ENCODE peak calls at places on chromosomes 7 and 10, in six cellular contexts. L, P, N, B, T and J are unnamed samples.

GRCh38 chr10:61183971-61184370 is 240.0 kb upstream of the RHOBTB1 start:
- DNase-seq in L (no peak), P (no peak), B (no peak), T (no peak), N (no peak), J (no peak)

GRCh38 chr7:25389489-25390106 is 161.3 kb upstream of the NPVF start:
- DNase-seq in N (peak; percentile 21), T (peak; percentile 42), P (no peak), L (no peak), B (peak; percentile 44), J (no peak)

GRCh38 chr10:66639351-66639750 is 286.5 kb upstream of the LRRTM3 start:
- DNase-seq in T (peak; percentile 67), L (no peak), N (no peak), P (no peak), B (no peak), J (no peak)

GRCh38 chr10:72331575-72332422 is 22.9 kb downstream of the DNAJB12 start:
- DNase-seq in B (peak; percentile 86), N (peak; percentile 82), T (peak; percentile 31), L (peak; percentile 82), P (peak; percentile 93), J (peak; percentile 86)

GRCh38 chr7:28999421-28999820 is 41.3 kb upstream of the TRIL start:
- DNase-seq in P (no peak), N (no peak), L (no peak), T (no peak), B (no peak), J (no peak)

GRCh38 chr10:121188005-121188404 is 336.8 kb downstream of the WDR11 start:
- DNase-seq in L (no peak), T (no peak), N (no peak), B (no peak), P (no peak), J (no peak)

GRCh38 chr10:122413325-122413724 is 38.8 kb downstream of the PLEKHA1 start:
- DNase-seq in B (no peak), N (no peak), P (no peak), T (no peak), L (no peak), J (no peak)

GRCh38 chr10:120516426-120516825 is 59.4 kb downstream of the PLPP4 start:
- DNase-seq in B (no peak), P (no peak), T (no peak), N (no peak), L (no peak), J (no peak)

GRCh38 chr7:23207029-23207428 is 25.2 kb downstream of the NUP42 start:
- DNase-seq in L (no peak), T (no peak), B (no peak), P (no peak), N (no peak), J (no peak)

GRCh38 chr10:114174462-114175190 is 623 bp upstream of the CCDC186 start:
- DNase-seq in B (no peak), T (peak; percentile 39), L (peak; percentile 78), N (peak; percentile 39), P (peak; percentile 80), J (no peak)

GRCh38 chr7:48085433-48085791 is 3.7 kb upstream of the UPP1 start:
- DNase-seq in L (no peak), P (no peak), N (no peak), B (no peak), T (no peak), J (no peak)
- H3K4me1 ChIP-seq in L (peaks cover 62% of the 10 kb centered on the region), P (no peaks in the 10 kb centered on the region), N (peaks cover 61% of the 10 kb centered on the region), B (peaks cover 46% of the 10 kb centered on the region), T (peaks cover 26% of the 10 kb centered on the region), J (peaks cover 64% of the 10 kb centered on the region)

DNA sequence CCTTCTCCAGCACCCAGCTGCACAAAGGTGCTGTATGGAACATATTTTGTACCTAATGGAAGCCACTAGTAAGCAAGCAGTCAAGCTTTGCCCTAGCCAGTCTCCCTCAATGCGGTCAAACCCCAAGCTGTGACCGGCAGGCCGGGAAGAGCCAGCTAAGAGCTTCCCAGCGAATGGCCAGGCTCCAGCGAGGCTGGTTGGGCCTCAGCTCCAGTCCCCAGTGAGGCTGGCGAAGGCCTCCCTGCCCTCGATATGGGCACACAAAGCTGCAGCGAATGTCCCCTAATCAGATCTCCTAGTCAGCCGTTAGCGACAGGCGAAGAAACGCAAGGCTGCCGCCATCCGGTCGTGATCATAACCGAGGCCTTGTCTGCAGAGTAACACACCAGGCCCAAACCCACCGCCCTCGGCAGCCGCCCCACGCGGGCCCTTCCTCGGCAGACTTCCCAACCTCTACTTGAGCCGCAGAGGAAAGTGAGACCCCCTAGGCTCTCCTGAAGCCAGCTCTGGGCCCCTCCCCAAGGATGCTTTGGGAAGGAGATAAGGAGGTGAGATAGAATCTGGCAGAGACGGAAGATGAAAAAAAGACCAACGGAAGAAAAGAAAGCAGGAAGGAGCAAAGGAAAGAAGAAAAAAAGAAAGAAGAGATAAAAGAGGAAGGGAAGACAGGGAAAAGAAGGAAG is 3.1 kb upstream of the HOXA9 start:
- DNase-seq in B (peak; percentile 84), N (no peak), L (no peak), T (no peak), P (peak; percentile 90), J (no peak)
- H3K4me3 ChIP-seq in B (peak overlapping the region; percentile 98), N (no peak overlapping the region), L (no peak overlapping the region), T (no peak overlapping the region), P (no peak overlapping the region), J (no peak overlapping the region)

GRCh38 chr7:101986335-101986734 is 168.9 kb downstream of the CUX1 start:
- DNase-seq in T (peak; percentile 30), N (no peak), L (no peak), B (no peak), P (no peak), J (no peak)
- H3K4me1 ChIP-seq in T (peaks cover 8% of the 10 kb centered on the region), N (peaks cover 18% of the 10 kb centered on the region), L (peaks cover 30% of the 10 kb centered on the region), B (no peaks in the 10 kb centered on the region), P (peaks cover 4% of the 10 kb centered on the region), J (no peaks in the 10 kb centered on the region)

GRCh38 chr10:118314882-118315281 is 27.2 kb downstream of the FAM204A start:
- DNase-seq in P (no peak), L (no peak), N (no peak), T (no peak), B (no peak), J (no peak)
- H3K4me3 ChIP-seq in P (no peak overlapping the region), L (no peak overlapping the region), N (no peak overlapping the region), T (no peak overlapping the region), B (no peak overlapping the region), J (no peak overlapping the region)

GRCh38 chr10:119217937-119218579 is 10.7 kb downstream of the GRK5 start:
- DNase-seq in B (no peak), N (no peak), P (no peak), L (no peak), T (peak; percentile 69), J (no peak)
- H3K4me1 ChIP-seq in B (no peaks in the 10 kb centered on the region), N (peaks cover 100% of the 10 kb centered on the region), P (peaks cover 12% of the 10 kb centered on the region), L (peaks cover 85% of the 10 kb centered on the region), T (peaks cover 38% of the 10 kb centered on the region), J (peaks cover 30% of the 10 kb centered on the region)